ENCODE peak calls at places on chromosomes 5 and 9, in six cellular contexts. B is sigmoid colon; N is ecto neural progenitor cell; R is SIG-M5; P is A172; U is stimulated activated CD8-positive, alpha-beta memory T cell treated with anti-CD3 and anti-CD28 coated beads, Interleukin-12 subunit alpha, Interleukin-12 subunit beta, amount 100 ng/mL, for 1 hour. O is an unnamed sample.

GRCh38 chr9:126049088-126049487 is 277.5 kb upstream of the MVB12B start:
- DNase-seq in B (no peak), P (no peak), R (no peak), U (no peak), N (no peak), O (no peak)

GRCh38 chr5:90866915-90867715 is 308.5 kb downstream of the ADGRV1 start:
- DNase-seq in N (no peak), R (no peak), P (no peak), B (no peak), U (no peak), O (no peak)

GRCh38 chr5:177538876-177539275 is 15.5 kb downstream of the FAM193B start:
- DNase-seq in N (no peak), R (no peak), U (no peak), B (no peak), P (no peak), O (no peak)

GRCh38 chr9:69279730-69280127 is 45.3 kb upstream of the ENTREP1 start:
- DNase-seq in B (no peak), U (no peak), P (no peak), R (no peak), N (no peak), O (no peak)

GRCh38 chr9:89430995-89431394 is 66.9 kb downstream of the SEMA4D start:
- DNase-seq in N (no peak), P (peak; percentile 20), R (no peak), U (no peak), B (no peak), O (no peak)

GRCh38 chr9:130707225-130707976 is 13.8 kb downstream of the EXOSC2 start:
- DNase-seq in U (peak; percentile 67), N (peak; percentile 63), B (peak; percentile 77), P (peak; percentile 27), R (no peak), O (peak; percentile 58)

GRCh38 chr9:124291801-124292396 is 34.1 kb downstream of the NEK6 start:
- DNase-seq in B (no peak), N (no peak), U (peak; percentile 11), R (peak; percentile 17), P (peak; percentile 72), O (peak; percentile 56)

GRCh38 chr5:78661691-78662090 is 13.1 kb upstream of the LHFPL2 start:
- DNase-seq in N (no peak), U (no peak), R (no peak), P (no peak), B (no peak), O (no peak)

GRCh38 chr5:58455066-58455465 is 4.8 kb downstream of the PLK2 start:
- DNase-seq in U (no peak), P (no peak), R (no peak), B (no peak), N (no peak), O (no peak)

GRCh38 chr5:142780871-142781270 is 10.7 kb downstream of the ARHGAP26 start:
- DNase-seq in P (no peak), N (no peak), R (no peak), U (no peak), B (no peak), O (no peak)

GRCh38 chr9:4228606-4229005 is 71.3 kb downstream of the GLIS3 start:
- DNase-seq in U (no peak), B (no peak), N (no peak), P (peak; percentile 23), R (no peak), O (no peak)

GRCh38 chr9:113620377-113621161 is 157.0 kb downstream of the RGS3 start:
- DNase-seq in N (peak; percentile 60), R (no peak), P (peak; percentile 94), U (no peak), B (peak; percentile 91), O (no peak)

GRCh38 chr5:31186672-31187267 is 6.7 kb upstream of the CDH6 start:
- DNase-seq in U (no peak), B (no peak), R (no peak), P (peak; percentile 44), N (no peak), O (no peak)